ENCODE peak calls at places on chromosome 1, in seven cellular contexts. One of them, this sample, is unnamed.

GRCh38 chr1:109937738-109938137 is 27.1 kb downstream of the CSF1 start:
- DNase-seq in endothelial cell of umbilical vein: no peak
- DNase-seq in IMR-90: no peak
- DNase-seq in Peyer's patch: no peak
- DNase-seq in endothelial cell: no peak
- DNase-seq in GM12865: no peak
- DNase-seq in WTC11: no peak
- DNase-seq in this sample: no peak

GRCh38 chr1:89295187-89295586 is 22.5 kb upstream of the GBP5 start:
- DNase-seq in endothelial cell of umbilical vein: no peak
- DNase-seq in IMR-90: no peak
- DNase-seq in Peyer's patch: no peak
- DNase-seq in endothelial cell: no peak
- DNase-seq in GM12865: no peak
- DNase-seq in WTC11: no peak
- DNase-seq in this sample: no peak

GRCh38 chr1:8397511-8397910 is 79.6 kb downstream of the SLC45A1 start:
- DNase-seq in endothelial cell of umbilical vein: peak
- DNase-seq in IMR-90: no peak
- DNase-seq in Peyer's patch: no peak
- DNase-seq in endothelial cell: no peak
- DNase-seq in GM12865: peak
- DNase-seq in WTC11: no peak
- DNase-seq in this sample: no peak

GRCh38 chr1:240860023-240860422 is 248.1 kb upstream of the GREM2 start:
- DNase-seq in endothelial cell of umbilical vein: no peak
- DNase-seq in IMR-90: no peak
- DNase-seq in Peyer's patch: no peak
- DNase-seq in endothelial cell: no peak
- DNase-seq in GM12865: no peak
- DNase-seq in WTC11: no peak
- DNase-seq in this sample: no peak

GRCh38 chr1:25912076-25912831 is 6.0 kb upstream of the STMN1 start:
- DNase-seq in endothelial cell of umbilical vein: peak
- DNase-seq in IMR-90: peak
- DNase-seq in Peyer's patch: no peak
- DNase-seq in endothelial cell: no peak
- DNase-seq in GM12865: no peak
- DNase-seq in WTC11: no peak
- DNase-seq in this sample: peak

GRCh38 chr1:165355977-165356811 is at the start of gene LMX1A:
- DNase-seq in endothelial cell of umbilical vein: no peak
- DNase-seq in IMR-90: no peak
- DNase-seq in Peyer's patch: no peak
- DNase-seq in endothelial cell: peak
- DNase-seq in GM12865: no peak
- DNase-seq in WTC11: peak
- DNase-seq in this sample: no peak

GRCh38 chr1:101150676-101151075 is 86.1 kb upstream of the S1PR1 start:
- DNase-seq in endothelial cell of umbilical vein: peak
- DNase-seq in IMR-90: peak
- DNase-seq in Peyer's patch: no peak
- DNase-seq in endothelial cell: no peak
- DNase-seq in GM12865: no peak
- DNase-seq in WTC11: no peak
- DNase-seq in this sample: peak

GRCh38 chr1:158116768-158117167 is 63.9 kb upstream of the CD1D start:
- DNase-seq in endothelial cell of umbilical vein: no peak
- DNase-seq in IMR-90: no peak
- DNase-seq in Peyer's patch: no peak
- DNase-seq in endothelial cell: no peak
- DNase-seq in GM12865: no peak
- DNase-seq in WTC11: no peak
- DNase-seq in this sample: no peak

GRCh38 chr1:163094589-163094988 is 25.4 kb downstream of the RGS4 start:
- DNase-seq in endothelial cell of umbilical vein: peak
- DNase-seq in IMR-90: no peak
- DNase-seq in Peyer's patch: no peak
- DNase-seq in endothelial cell: no peak
- DNase-seq in GM12865: no peak
- DNase-seq in WTC11: no peak
- DNase-seq in this sample: no peak

GRCh38 chr1:225250432-225250831 is 177.4 kb downstream of the LBR start:
- DNase-seq in endothelial cell of umbilical vein: no peak
- DNase-seq in IMR-90: no peak
- DNase-seq in Peyer's patch: no peak
- DNase-seq in endothelial cell: no peak
- DNase-seq in GM12865: peak
- DNase-seq in WTC11: no peak
- DNase-seq in this sample: no peak

GRCh38 chr1:79629414-79629813 is 622.9 kb upstream of the ADGRL4 start:
- DNase-seq in endothelial cell of umbilical vein: no peak
- DNase-seq in IMR-90: no peak
- DNase-seq in Peyer's patch: no peak
- DNase-seq in endothelial cell: no peak
- DNase-seq in GM12865: no peak
- DNase-seq in WTC11: no peak
- DNase-seq in this sample: no peak

GRCh38 chr1:18705811-18706210 is 75.2 kb downstream of the PAX7 start:
- DNase-seq in endothelial cell of umbilical vein: no peak
- DNase-seq in IMR-90: no peak
- DNase-seq in Peyer's patch: no peak
- DNase-seq in endothelial cell: no peak
- DNase-seq in GM12865: peak
- DNase-seq in WTC11: no peak
- DNase-seq in this sample: no peak

GRCh38 chr1:201272838-201273237 is 10.5 kb upstream of the PKP1 start:
- DNase-seq in endothelial cell of umbilical vein: no peak
- DNase-seq in IMR-90: no peak
- DNase-seq in Peyer's patch: no peak
- DNase-seq in endothelial cell: no peak
- DNase-seq in GM12865: no peak
- DNase-seq in WTC11: no peak
- DNase-seq in this sample: no peak

GRCh38 chr1:35769188-35769758 is 505 bp downstream of the CLSPN start:
- DNase-seq in endothelial cell of umbilical vein: peak
- DNase-seq in IMR-90: peak
- DNase-seq in Peyer's patch: peak
- DNase-seq in endothelial cell: peak
- DNase-seq in GM12865: peak
- DNase-seq in WTC11: peak
- DNase-seq in this sample: peak
- TF ChIP-seq CTCF in endothelial cell of umbilical vein: peak
- TF ChIP-seq CTCF in IMR-90: no peak
- TF ChIP-seq CTCF in Peyer's patch: no peak
- TF ChIP-seq CTCF in endothelial cell: no peak
- TF ChIP-seq CTCF in GM12865: no peak
- TF ChIP-seq CTCF in WTC11: no peak
- TF ChIP-seq CTCF in this sample: peak

DNA sequence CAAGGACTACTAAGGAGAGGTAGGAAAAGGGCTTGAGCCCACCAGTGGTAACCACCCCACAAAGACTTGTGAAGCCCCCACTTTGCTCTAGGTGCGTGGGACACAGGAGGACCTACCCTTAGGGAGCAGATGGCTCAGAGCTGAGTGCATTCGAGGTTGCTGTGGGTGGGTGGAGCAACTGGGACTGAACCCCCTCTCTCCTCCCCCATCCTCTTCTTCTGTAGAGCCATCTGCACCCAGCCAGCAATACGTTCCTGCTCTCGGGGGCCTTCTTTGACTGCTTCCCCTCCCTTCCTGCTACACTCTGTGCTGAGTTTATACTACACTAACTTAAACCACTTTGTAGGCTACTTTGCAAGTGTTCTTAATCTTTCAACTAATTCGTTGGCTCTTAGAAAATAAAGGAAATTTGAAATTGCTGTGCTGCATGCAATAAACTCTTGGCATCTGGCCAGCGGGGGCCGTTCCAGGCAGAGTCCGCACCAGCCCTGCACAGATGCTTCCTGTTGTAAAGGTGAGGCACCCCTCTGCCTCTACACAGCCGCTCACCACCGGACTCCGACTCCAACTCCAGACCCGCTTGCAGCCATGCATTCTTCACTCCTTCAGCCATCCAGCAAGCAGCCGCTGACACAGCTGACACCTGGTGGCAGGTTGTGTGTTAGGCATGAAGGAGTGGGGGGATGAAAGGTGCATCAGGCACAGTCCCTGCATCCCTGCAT is 57.2 kb downstream of the GLIS1 start:
- DNase-seq in endothelial cell of umbilical vein: peak
- DNase-seq in IMR-90: peak
- DNase-seq in Peyer's patch: peak
- DNase-seq in endothelial cell: peak
- DNase-seq in GM12865: peak
- DNase-seq in WTC11: peak
- DNase-seq in this sample: no peak
- TF ChIP-seq CTCF in endothelial cell of umbilical vein: peak
- TF ChIP-seq CTCF in IMR-90: peak
- TF ChIP-seq CTCF in Peyer's patch: peak
- TF ChIP-seq CTCF in endothelial cell: peak
- TF ChIP-seq CTCF in GM12865: peak
- TF ChIP-seq CTCF in WTC11: peak
- TF ChIP-seq CTCF in this sample: peak

DNA sequence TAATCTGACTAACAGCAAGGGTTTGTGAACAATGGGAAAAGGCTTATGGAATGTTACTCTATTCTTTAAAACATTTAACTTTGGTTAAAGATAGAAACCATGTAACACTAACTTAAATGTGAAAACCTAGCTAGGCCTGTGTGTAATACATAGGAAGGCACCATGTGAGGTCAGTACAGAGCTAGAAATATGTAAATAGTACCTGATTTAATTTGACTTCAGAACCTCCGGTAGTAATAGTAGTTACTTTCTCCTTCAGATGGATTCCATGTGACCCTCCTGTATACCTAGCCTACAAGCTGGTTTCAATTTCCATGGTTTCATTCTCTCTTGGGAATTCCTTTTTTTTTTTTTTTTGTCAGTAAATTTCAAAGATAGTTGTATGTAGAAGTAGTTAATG is 1.3 kb downstream of the MTF2 start:
- DNase-seq in endothelial cell of umbilical vein: peak
- DNase-seq in IMR-90: peak
- DNase-seq in Peyer's patch: no peak
- DNase-seq in endothelial cell: no peak
- DNase-seq in GM12865: peak
- DNase-seq in WTC11: no peak
- DNase-seq in this sample: peak
- TF ChIP-seq CTCF in endothelial cell of umbilical vein: no peak
- TF ChIP-seq CTCF in IMR-90: peak
- TF ChIP-seq CTCF in Peyer's patch: peak
- TF ChIP-seq CTCF in endothelial cell: no peak
- TF ChIP-seq CTCF in GM12865: peak
- TF ChIP-seq CTCF in WTC11: no peak
- TF ChIP-seq CTCF in this sample: peak

GRCh38 chr1:44108971-44109370 is 9.7 kb upstream of the KLF17 start:
- DNase-seq in endothelial cell of umbilical vein: no peak
- DNase-seq in IMR-90: no peak
- DNase-seq in Peyer's patch: no peak
- DNase-seq in endothelial cell: no peak
- DNase-seq in GM12865: no peak
- DNase-seq in WTC11: no peak
- DNase-seq in this sample: no peak

GRCh38 chr1:44110916-44111315 is 7.7 kb upstream of the KLF17 start:
- DNase-seq in endothelial cell of umbilical vein: no peak
- DNase-seq in IMR-90: no peak
- DNase-seq in Peyer's patch: no peak
- DNase-seq in endothelial cell: no peak
- DNase-seq in GM12865: no peak
- DNase-seq in WTC11: no peak
- DNase-seq in this sample: no peak

GRCh38 chr1:44105810-44106209 is 12.8 kb upstream of the KLF17 start:
- DNase-seq in endothelial cell of umbilical vein: no peak
- DNase-seq in IMR-90: no peak
- DNase-seq in Peyer's patch: no peak
- DNase-seq in endothelial cell: no peak
- DNase-seq in GM12865: no peak
- DNase-seq in WTC11: no peak
- DNase-seq in this sample: no peak

GRCh38 chr1:44111861-44112260 is 6.8 kb upstream of the KLF17 start:
- DNase-seq in endothelial cell of umbilical vein: no peak
- DNase-seq in IMR-90: no peak
- DNase-seq in Peyer's patch: no peak
- DNase-seq in endothelial cell: no peak
- DNase-seq in GM12865: no peak
- DNase-seq in WTC11: no peak
- DNase-seq in this sample: no peak

GRCh38 chr1:44108241-44108640 is 10.4 kb upstream of the KLF17 start:
- DNase-seq in endothelial cell of umbilical vein: no peak
- DNase-seq in IMR-90: peak
- DNase-seq in Peyer's patch: no peak
- DNase-seq in endothelial cell: no peak
- DNase-seq in GM12865: no peak
- DNase-seq in WTC11: no peak
- DNase-seq in this sample: peak
- TF ChIP-seq CTCF in endothelial cell of umbilical vein: no peak
- TF ChIP-seq CTCF in IMR-90: no peak
- TF ChIP-seq CTCF in Peyer's patch: no peak
- TF ChIP-seq CTCF in endothelial cell: no peak
- TF ChIP-seq CTCF in GM12865: no peak
- TF ChIP-seq CTCF in WTC11: no peak
- TF ChIP-seq CTCF in this sample: no peak

GRCh38 chr1:114685851-114686250 is 9.5 kb downstream of the AMPD1 start:
- DNase-seq in endothelial cell of umbilical vein: no peak
- DNase-seq in IMR-90: no peak
- DNase-seq in Peyer's patch: no peak
- DNase-seq in endothelial cell: no peak
- DNase-seq in GM12865: no peak
- DNase-seq in WTC11: no peak
- DNase-seq in this sample: no peak
- TF ChIP-seq CTCF in endothelial cell of umbilical vein: no peak
- TF ChIP-seq CTCF in IMR-90: no peak
- TF ChIP-seq CTCF in Peyer's patch: no peak
- TF ChIP-seq CTCF in endothelial cell: no peak
- TF ChIP-seq CTCF in GM12865: no peak
- TF ChIP-seq CTCF in WTC11: no peak
- TF ChIP-seq CTCF in this sample: no peak

GRCh38 chr1:13927736-13928135 is 227.7 kb downstream of the PRDM2 start:
- DNase-seq in endothelial cell of umbilical vein: no peak
- DNase-seq in IMR-90: no peak
- DNase-seq in Peyer's patch: no peak
- DNase-seq in endothelial cell: no peak
- DNase-seq in GM12865: no peak
- DNase-seq in WTC11: no peak
- DNase-seq in this sample: no peak

GRCh38 chr1:13926556-13926955 is 226.6 kb downstream of the PRDM2 start:
- DNase-seq in endothelial cell of umbilical vein: no peak
- DNase-seq in IMR-90: no peak
- DNase-seq in Peyer's patch: no peak
- DNase-seq in endothelial cell: no peak
- DNase-seq in GM12865: no peak
- DNase-seq in WTC11: no peak
- DNase-seq in this sample: no peak

GRCh38 chr1:13935336-13935735 is 235.3 kb downstream of the PRDM2 start:
- DNase-seq in endothelial cell of umbilical vein: no peak
- DNase-seq in IMR-90: no peak
- DNase-seq in Peyer's patch: no peak
- DNase-seq in endothelial cell: no peak
- DNase-seq in GM12865: no peak
- DNase-seq in WTC11: no peak
- DNase-seq in this sample: no peak

GRCh38 chr1:13930151-13930550 is 230.2 kb downstream of the PRDM2 start:
- DNase-seq in endothelial cell of umbilical vein: no peak
- DNase-seq in IMR-90: no peak
- DNase-seq in Peyer's patch: no peak
- DNase-seq in endothelial cell: peak
- DNase-seq in GM12865: peak
- DNase-seq in WTC11: peak
- DNase-seq in this sample: no peak
- TF ChIP-seq CTCF in endothelial cell of umbilical vein: no peak
- TF ChIP-seq CTCF in IMR-90: no peak
- TF ChIP-seq CTCF in Peyer's patch: peak
- TF ChIP-seq CTCF in endothelial cell: peak
- TF ChIP-seq CTCF in GM12865: peak
- TF ChIP-seq CTCF in WTC11: peak
- TF ChIP-seq CTCF in this sample: peak

This sample was measured in HFFc6.